ENCODE peak calls at places on chromosomes 2 and 18, in six cellular contexts. Z is left ventricle myocardium superior, C is endothelial cell, W is ovary, F is RPMI7951, D is T-cell. K is an unnamed sample.

GRCh38 chr2:59025157-59025757 is 784.1 kb upstream of the FANCL start:
- DNase-seq in Z (peak), C (peak), W (peak), F (no peak), D (no peak), K (peak)

GRCh38 chr2:51710222-51710621 is 678.3 kb upstream of the NRXN1 start:
- DNase-seq in Z (no peak), C (peak), W (no peak), F (no peak), D (no peak), K (peak)

GRCh38 chr18:9960263-9960904 is 46.6 kb downstream of the VAPA start:
- DNase-seq in Z (no peak), C (no peak), W (no peak), F (no peak), D (no peak), K (no peak)

GRCh38 chr2:2550856-2551255 is 219.8 kb upstream of the MYT1L start:
- DNase-seq in Z (no peak), C (no peak), W (no peak), F (no peak), D (no peak), K (no peak)

GRCh38 chr2:82215212-82215611 is 1910.7 kb upstream of the LRRTM1 start:
- DNase-seq in Z (no peak), C (no peak), W (no peak), F (no peak), D (no peak), K (no peak)

GRCh38 chr18:48611785-48612480 is 73.1 kb downstream of the CTIF start:
- DNase-seq in Z (no peak), C (no peak), W (no peak), F (no peak), D (no peak), K (no peak)

GRCh38 chr2:30310955-30311354 is 79.6 kb downstream of the LBH start:
- DNase-seq in Z (no peak), C (no peak), W (no peak), F (no peak), D (no peak), K (no peak)

GRCh38 chr2:176554107-176555048 is 285.1 kb downstream of the MTX2 start:
- DNase-seq in Z (peak), C (peak), W (peak), F (peak), D (peak), K (peak)

GRCh38 chr2:64537991-64538390 is 13.9 kb downstream of the AFTPH start:
- DNase-seq in Z (no peak), C (no peak), W (no peak), F (peak), D (no peak), K (no peak)

GRCh38 chr2:64186698-64187605 is 42.7 kb upstream of the PELI1 start:
- DNase-seq in Z (no peak), C (no peak), W (no peak), F (peak), D (no peak), K (no peak)

GRCh38 chr2:207141381-207141780 is 24.4 kb downstream of the KLF7 start:
- DNase-seq in Z (no peak), C (no peak), W (no peak), F (no peak), D (no peak), K (no peak)

GRCh38 chr2:165203689-165204559 is at the start of gene SCN3A:
- DNase-seq in Z (no peak), C (peak), W (no peak), F (peak), D (no peak), K (peak)

GRCh38 chr2:220899492-220899891 is 672.6 kb downstream of the EPHA4 start:
- DNase-seq in Z (no peak), C (no peak), W (no peak), F (no peak), D (no peak), K (no peak)

GRCh38 chr2:55966431-55967118 is 43.0 kb upstream of the EFEMP1 start:
- DNase-seq in Z (peak), C (no peak), W (peak), F (peak), D (no peak), K (no peak)

GRCh38 chr2:5094192-5094591 is 598.0 kb upstream of the SOX11 start:
- DNase-seq in Z (no peak), C (no peak), W (no peak), F (no peak), D (no peak), K (no peak)

GRCh38 chr2:20488136-20488705 is 41.3 kb downstream of the RHOB start:
- DNase-seq in Z (no peak), C (no peak), W (no peak), F (no peak), D (no peak), K (no peak)